ENCODE peak calls at places on chromosomes 6 and 20, in seven cellular contexts. One of them, this sample, is unnamed.

GRCh38 chr6:37495199-37495913 is 4.3 kb downstream of the CCDC167 start:
- DNase-seq in endodermal cell: no peak
- DNase-seq in nephron progenitor cell: no peak
- DNase-seq in endothelial cell of umbilical vein: no peak
- DNase-seq in psoas muscle: no peak
- DNase-seq in type B pancreatic cell: no peak
- DNase-seq in suprapubic skin: no peak
- DNase-seq in this sample: no peak

GRCh38 chr6:108959972-108960582 is 111.9 kb downstream of the ARMC2 start:
- DNase-seq in endodermal cell: no peak
- DNase-seq in nephron progenitor cell: no peak
- DNase-seq in endothelial cell of umbilical vein: no peak
- DNase-seq in psoas muscle: no peak
- DNase-seq in type B pancreatic cell: no peak
- DNase-seq in suprapubic skin: no peak
- DNase-seq in this sample: no peak

GRCh38 chr6:50831216-50831615 is 12.5 kb downstream of the TFAP2B start:
- DNase-seq in endodermal cell: no peak
- DNase-seq in nephron progenitor cell: no peak
- DNase-seq in endothelial cell of umbilical vein: no peak
- DNase-seq in psoas muscle: no peak
- DNase-seq in type B pancreatic cell: no peak
- DNase-seq in suprapubic skin: no peak
- DNase-seq in this sample: no peak

GRCh38 chr20:19757973-19758887 is at the start of gene RIN2:
- DNase-seq in endodermal cell: peak
- DNase-seq in nephron progenitor cell: peak
- DNase-seq in endothelial cell of umbilical vein: peak
- DNase-seq in psoas muscle: peak
- DNase-seq in type B pancreatic cell: peak
- DNase-seq in suprapubic skin: peak
- DNase-seq in this sample: peak

GRCh38 chr20:3689978-3690377 is 8.2 kb upstream of the ADAM33 start:
- DNase-seq in endodermal cell: no peak
- DNase-seq in nephron progenitor cell: no peak
- DNase-seq in endothelial cell of umbilical vein: no peak
- DNase-seq in psoas muscle: no peak
- DNase-seq in type B pancreatic cell: no peak
- DNase-seq in suprapubic skin: no peak
- DNase-seq in this sample: no peak

GRCh38 chr20:64232794-64233193 is 22.8 kb upstream of the PCMTD2 start:
- DNase-seq in endodermal cell: no peak
- DNase-seq in nephron progenitor cell: no peak
- DNase-seq in endothelial cell of umbilical vein: no peak
- DNase-seq in psoas muscle: peak
- DNase-seq in type B pancreatic cell: no peak
- DNase-seq in suprapubic skin: no peak
- DNase-seq in this sample: peak

GRCh38 chr20:6731951-6732580 is 35.4 kb upstream of the BMP2 start:
- DNase-seq in endodermal cell: no peak
- DNase-seq in nephron progenitor cell: no peak
- DNase-seq in endothelial cell of umbilical vein: no peak
- DNase-seq in psoas muscle: peak
- DNase-seq in type B pancreatic cell: no peak
- DNase-seq in suprapubic skin: no peak
- DNase-seq in this sample: no peak

GRCh38 chr6:42448906-42449659 is 2.6 kb downstream of the TRERF1 start:
- DNase-seq in endodermal cell: no peak
- DNase-seq in nephron progenitor cell: no peak
- DNase-seq in endothelial cell of umbilical vein: no peak
- DNase-seq in psoas muscle: no peak
- DNase-seq in type B pancreatic cell: no peak
- DNase-seq in suprapubic skin: no peak
- DNase-seq in this sample: no peak

GRCh38 chr20:2859330-2860121 is 13.8 kb upstream of the PTPRA start:
- DNase-seq in endodermal cell: no peak
- DNase-seq in nephron progenitor cell: no peak
- DNase-seq in endothelial cell of umbilical vein: no peak
- DNase-seq in psoas muscle: no peak
- DNase-seq in type B pancreatic cell: no peak
- DNase-seq in suprapubic skin: no peak
- DNase-seq in this sample: no peak

GRCh38 chr6:108952776-108953486 is 104.7 kb downstream of the ARMC2 start:
- DNase-seq in endodermal cell: no peak
- DNase-seq in nephron progenitor cell: no peak
- DNase-seq in endothelial cell of umbilical vein: no peak
- DNase-seq in psoas muscle: no peak
- DNase-seq in type B pancreatic cell: no peak
- DNase-seq in suprapubic skin: no peak
- DNase-seq in this sample: no peak

GRCh38 chr6:16876201-16876600 is 114.9 kb upstream of the ATXN1 start:
- DNase-seq in endodermal cell: no peak
- DNase-seq in nephron progenitor cell: no peak
- DNase-seq in endothelial cell of umbilical vein: no peak
- DNase-seq in psoas muscle: no peak
- DNase-seq in type B pancreatic cell: no peak
- DNase-seq in suprapubic skin: no peak
- DNase-seq in this sample: no peak

GRCh38 chr20:6579824-6580223 is 187.7 kb upstream of the BMP2 start:
- DNase-seq in endodermal cell: no peak
- DNase-seq in nephron progenitor cell: no peak
- DNase-seq in endothelial cell of umbilical vein: no peak
- DNase-seq in psoas muscle: no peak
- DNase-seq in type B pancreatic cell: no peak
- DNase-seq in suprapubic skin: no peak
- DNase-seq in this sample: no peak

GRCh38 chr20:31811796-31812728 is 7.1 kb upstream of the MYLK2 start:
- DNase-seq in endodermal cell: no peak
- DNase-seq in nephron progenitor cell: no peak
- DNase-seq in endothelial cell of umbilical vein: peak
- DNase-seq in psoas muscle: peak
- DNase-seq in type B pancreatic cell: no peak
- DNase-seq in suprapubic skin: no peak
- DNase-seq in this sample: no peak

GRCh38 chr6:113317870-113318269 is 539.3 kb upstream of the MARCKS start:
- DNase-seq in endodermal cell: no peak
- DNase-seq in nephron progenitor cell: no peak
- DNase-seq in endothelial cell of umbilical vein: no peak
- DNase-seq in psoas muscle: no peak
- DNase-seq in type B pancreatic cell: no peak
- DNase-seq in suprapubic skin: no peak
- DNase-seq in this sample: no peak

GRCh38 chr6:108168501-108168979 is 2.7 kb downstream of the NR2E1 start:
- DNase-seq in endodermal cell: peak
- DNase-seq in nephron progenitor cell: peak
- DNase-seq in endothelial cell of umbilical vein: no peak
- DNase-seq in psoas muscle: no peak
- DNase-seq in type B pancreatic cell: no peak
- DNase-seq in suprapubic skin: no peak
- DNase-seq in this sample: no peak

GRCh38 chr6:6784514-6785162 is 196.1 kb downstream of the LY86 start:
- DNase-seq in endodermal cell: no peak
- DNase-seq in nephron progenitor cell: no peak
- DNase-seq in endothelial cell of umbilical vein: no peak
- DNase-seq in psoas muscle: no peak
- DNase-seq in type B pancreatic cell: no peak
- DNase-seq in suprapubic skin: no peak
- DNase-seq in this sample: no peak

GRCh38 chr6:20698675-20699074 is 164.4 kb downstream of the CDKAL1 start:
- DNase-seq in endodermal cell: no peak
- DNase-seq in nephron progenitor cell: no peak
- DNase-seq in endothelial cell of umbilical vein: no peak
- DNase-seq in psoas muscle: no peak
- DNase-seq in type B pancreatic cell: no peak
- DNase-seq in suprapubic skin: no peak
- DNase-seq in this sample: no peak

GRCh38 chr6:79426625-79427278 is 110.5 kb downstream of the LCA5 start:
- DNase-seq in endodermal cell: no peak
- DNase-seq in nephron progenitor cell: no peak
- DNase-seq in endothelial cell of umbilical vein: no peak
- DNase-seq in psoas muscle: no peak
- DNase-seq in type B pancreatic cell: no peak
- DNase-seq in suprapubic skin: no peak
- DNase-seq in this sample: no peak

GRCh38 chr6:79432726-79433125 is 104.5 kb downstream of the LCA5 start:
- DNase-seq in endodermal cell: no peak
- DNase-seq in nephron progenitor cell: no peak
- DNase-seq in endothelial cell of umbilical vein: no peak
- DNase-seq in psoas muscle: no peak
- DNase-seq in type B pancreatic cell: no peak
- DNase-seq in suprapubic skin: no peak
- DNase-seq in this sample: no peak

GRCh38 chr6:79427721-79428120 is 109.5 kb downstream of the LCA5 start:
- DNase-seq in endodermal cell: no peak
- DNase-seq in nephron progenitor cell: no peak
- DNase-seq in endothelial cell of umbilical vein: no peak
- DNase-seq in psoas muscle: no peak
- DNase-seq in type B pancreatic cell: no peak
- DNase-seq in suprapubic skin: no peak
- DNase-seq in this sample: no peak

GRCh38 chr6:79430913-79431312 is 106.3 kb downstream of the LCA5 start:
- DNase-seq in endodermal cell: peak
- DNase-seq in nephron progenitor cell: no peak
- DNase-seq in endothelial cell of umbilical vein: no peak
- DNase-seq in psoas muscle: no peak
- DNase-seq in type B pancreatic cell: no peak
- DNase-seq in suprapubic skin: no peak
- DNase-seq in this sample: no peak

DNA sequence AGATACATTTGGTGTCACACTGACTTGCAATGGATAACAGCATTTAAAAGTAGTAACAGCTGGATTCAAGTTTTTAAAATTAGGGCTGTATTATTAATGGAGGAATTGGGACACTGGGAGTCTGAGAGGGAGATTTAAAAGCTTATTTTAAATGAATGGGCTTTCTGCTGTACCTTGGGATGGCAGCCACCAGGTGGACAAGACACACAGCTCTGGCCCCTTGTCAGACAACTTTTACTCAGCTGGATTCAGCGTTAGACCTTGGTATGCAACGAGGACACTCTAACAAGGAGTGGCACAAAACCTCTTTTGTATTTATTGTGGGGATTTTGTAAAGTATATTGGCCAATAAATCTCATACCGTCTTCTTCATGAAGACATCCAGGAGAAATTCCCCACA is 105.8 kb downstream of the LCA5 start:
- DNase-seq in endodermal cell: peak
- DNase-seq in nephron progenitor cell: peak
- DNase-seq in endothelial cell of umbilical vein: no peak
- DNase-seq in psoas muscle: no peak
- DNase-seq in type B pancreatic cell: no peak
- DNase-seq in suprapubic skin: no peak
- DNase-seq in this sample: no peak
- TF ChIP-seq CTCF in endodermal cell: peak
- TF ChIP-seq CTCF in nephron progenitor cell: no peak
- TF ChIP-seq CTCF in endothelial cell of umbilical vein: no peak
- TF ChIP-seq CTCF in psoas muscle: no peak
- TF ChIP-seq CTCF in type B pancreatic cell: peak
- TF ChIP-seq CTCF in suprapubic skin: no peak
- TF ChIP-seq CTCF in this sample: peak

DNA sequence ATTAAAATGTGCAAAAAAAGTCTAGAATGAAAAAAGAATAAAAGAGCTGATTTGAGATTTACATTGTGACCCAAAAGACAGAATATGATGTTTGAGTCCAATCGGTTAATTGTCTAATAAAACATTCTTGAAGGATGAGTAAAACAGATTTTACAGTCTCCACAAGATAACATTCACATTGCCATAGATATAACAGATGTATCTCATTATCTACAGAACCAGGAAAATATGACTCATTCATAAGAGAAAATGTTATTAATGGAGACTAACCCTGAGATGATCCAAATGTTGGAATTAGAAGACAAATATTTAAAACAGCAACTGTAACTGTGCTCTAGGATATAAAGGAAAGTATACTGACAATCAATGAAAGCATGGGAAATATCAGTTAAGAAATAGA is 141.7 kb downstream of the RFX6 start:
- DNase-seq in endodermal cell: no peak
- DNase-seq in nephron progenitor cell: no peak
- DNase-seq in endothelial cell of umbilical vein: no peak
- DNase-seq in psoas muscle: no peak
- DNase-seq in type B pancreatic cell: no peak
- DNase-seq in suprapubic skin: no peak
- DNase-seq in this sample: no peak
- TF ChIP-seq CTCF in endodermal cell: no peak
- TF ChIP-seq CTCF in nephron progenitor cell: no peak
- TF ChIP-seq CTCF in endothelial cell of umbilical vein: no peak
- TF ChIP-seq CTCF in psoas muscle: no peak
- TF ChIP-seq CTCF in type B pancreatic cell: no peak
- TF ChIP-seq CTCF in suprapubic skin: no peak
- TF ChIP-seq CTCF in this sample: no peak

DNA sequence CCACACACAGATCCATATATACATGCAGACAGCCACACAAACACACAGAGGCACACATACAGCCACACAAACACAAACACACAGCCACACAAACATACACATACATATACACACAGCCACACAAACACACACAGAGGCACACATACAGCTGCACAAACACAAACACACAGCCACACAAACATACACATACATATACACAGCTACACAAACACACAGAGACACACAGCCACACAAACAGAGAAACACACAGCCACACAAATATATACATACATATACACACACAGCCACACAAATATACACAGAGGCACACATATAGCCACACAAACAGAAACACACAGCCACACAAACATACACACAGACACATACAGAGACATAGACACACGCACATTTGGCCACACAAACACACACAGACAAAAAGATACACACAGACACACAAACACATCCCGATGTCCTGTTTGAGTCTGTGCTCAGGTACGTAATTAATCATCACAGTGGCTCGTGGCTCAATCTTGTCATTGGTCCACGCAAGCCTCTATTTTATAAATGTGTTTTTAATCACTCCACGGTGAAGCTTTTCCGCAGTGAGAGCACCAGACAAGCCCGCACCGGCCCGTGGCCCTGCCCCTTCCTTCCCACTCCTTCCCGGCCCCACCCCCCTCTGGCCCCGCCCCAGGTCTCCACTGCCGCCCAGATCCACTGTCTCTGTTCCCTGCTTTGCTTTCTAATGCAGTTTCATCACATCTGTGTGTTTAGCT is 135.3 kb downstream of the CDH4 start:
- DNase-seq in endodermal cell: peak
- DNase-seq in nephron progenitor cell: peak
- DNase-seq in endothelial cell of umbilical vein: no peak
- DNase-seq in psoas muscle: no peak
- DNase-seq in type B pancreatic cell: no peak
- DNase-seq in suprapubic skin: no peak
- DNase-seq in this sample: no peak
- TF ChIP-seq CTCF in endodermal cell: no peak
- TF ChIP-seq CTCF in nephron progenitor cell: no peak
- TF ChIP-seq CTCF in endothelial cell of umbilical vein: no peak
- TF ChIP-seq CTCF in psoas muscle: no peak
- TF ChIP-seq CTCF in type B pancreatic cell: no peak
- TF ChIP-seq CTCF in suprapubic skin: no peak
- TF ChIP-seq CTCF in this sample: no peak

DNA sequence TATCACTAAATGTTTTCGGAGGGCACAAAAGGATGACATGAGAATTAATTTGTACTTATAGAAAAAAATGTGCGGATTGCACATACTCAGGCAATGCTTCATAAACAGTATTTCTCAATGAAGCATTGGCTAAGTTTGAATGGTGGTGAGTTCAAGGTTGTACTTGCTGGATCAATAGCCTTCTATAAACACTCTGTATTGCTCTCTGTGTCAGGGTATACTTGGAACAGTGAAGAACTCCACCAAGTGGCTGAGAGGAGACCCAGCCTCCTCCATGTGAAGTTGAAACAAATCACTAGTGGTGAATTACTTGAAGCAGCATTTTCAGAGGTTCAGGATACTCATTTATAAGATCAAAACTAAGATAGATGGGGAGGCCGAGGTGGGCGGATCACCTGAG is 360.6 kb downstream of the RIMS1 start:
- DNase-seq in endodermal cell: peak
- DNase-seq in nephron progenitor cell: no peak
- DNase-seq in endothelial cell of umbilical vein: no peak
- DNase-seq in psoas muscle: no peak
- DNase-seq in type B pancreatic cell: no peak
- DNase-seq in suprapubic skin: no peak
- DNase-seq in this sample: no peak
- TF ChIP-seq CTCF in endodermal cell: peak
- TF ChIP-seq CTCF in nephron progenitor cell: no peak
- TF ChIP-seq CTCF in endothelial cell of umbilical vein: no peak
- TF ChIP-seq CTCF in psoas muscle: no peak
- TF ChIP-seq CTCF in type B pancreatic cell: no peak
- TF ChIP-seq CTCF in suprapubic skin: no peak
- TF ChIP-seq CTCF in this sample: peak

This sample was measured in chondrocyte.